ENCODE peak calls at places on chromosome 12, in eight cellular contexts. S, A, O, B, X, P, R and E are unnamed samples. For H3K4me1, the result is how much of the 10 kb centered on the place peaks cover.

GRCh38 chr12:66449531-66449930 is 147.2 kb downstream of the HELB start:
- DNase-seq in X (peak), S (no peak), P (no peak), A (no peak), B (no peak), R (no peak), O (no peak), E (no peak)

GRCh38 chr12:123532808-123533649 is 490 bp downstream of the RILPL1 start:
- DNase-seq in A (peak), X (peak), R (peak), O (peak), B (no peak), P (peak), S (peak), E (no peak)

GRCh38 chr12:77746108-77746507 is 84.6 kb upstream of the NAV3 start:
- DNase-seq in A (no peak), X (no peak), O (no peak), S (no peak), B (no peak), P (no peak), R (no peak), E (no peak)

GRCh38 chr12:98645572-98646067 is 530 bp downstream of the APAF1 start:
- DNase-seq in X (peak), A (no peak), P (no peak), R (peak), S (no peak), B (no peak), O (no peak), E (peak)

GRCh38 chr12:105477873-105478272 is 147.4 kb downstream of the C12orf75 start:
- DNase-seq in S (no peak), P (no peak), R (peak), X (no peak), B (no peak), O (no peak), A (peak), E (no peak)

GRCh38 chr12:19431407-19432308 is 7.6 kb upstream of the AEBP2 start:
- DNase-seq in A (no peak), X (peak), B (no peak), P (no peak), S (no peak), R (no peak), O (no peak), E (no peak)

GRCh38 chr12:39622306-39622705 is 2.7 kb upstream of the ABCD2 start:
- DNase-seq in P (no peak), B (no peak), R (no peak), X (no peak), O (no peak), A (no peak), S (no peak), E (no peak)

GRCh38 chr12:60977966-60978365 is 1282.2 kb upstream of the USP15 start:
- DNase-seq in A (no peak), S (no peak), R (no peak), X (peak), B (no peak), P (no peak), O (no peak), E (no peak)

GRCh38 chr12:90262261-90262660 is 553.6 kb upstream of the ATP2B1 start:
- DNase-seq in P (no peak), O (no peak), X (peak), S (no peak), B (no peak), A (no peak), R (no peak), E (no peak)

GRCh38 chr12:133220521-133220920 is 15.2 kb downstream of the ANHX start:
- DNase-seq in R (no peak), X (no peak), S (no peak), A (no peak), B (no peak), P (no peak), O (no peak), E (no peak)

GRCh38 chr12:19652391-19652790 is 213.1 kb downstream of the AEBP2 start:
- DNase-seq in B (no peak), O (no peak), S (no peak), P (no peak), X (no peak), R (no peak), A (no peak), E (no peak)

GRCh38 chr12:6226002-6226700 is 26.0 kb downstream of the CD9 start:
- DNase-seq in P (no peak), S (peak), B (peak), A (peak), O (no peak), R (peak), X (no peak), E (no peak)

GRCh38 chr12:71243375-71243774 is 85.6 kb upstream of the TSPAN8 start:
- DNase-seq in B (no peak), O (no peak), R (no peak), A (no peak), P (no peak), X (no peak), S (no peak), E (no peak)

GRCh38 chr12:57272337-57273151 is 21.6 kb upstream of the STAC3 start:
- DNase-seq in O (no peak), P (no peak), S (no peak), X (no peak), R (peak), A (peak), B (no peak), E (no peak)

GRCh38 chr12:6832125-6832524 is 3.9 kb downstream of the P3H3 start:
- DNase-seq in P (no peak), O (no peak), A (no peak), X (no peak), R (no peak), S (no peak), B (no peak), E (no peak)

GRCh38 chr12:6263931-6264330 is 46.6 kb upstream of the PLEKHG6 start:
- DNase-seq in P (peak), A (no peak), S (no peak), X (no peak), B (no peak), R (no peak), O (peak), E (no peak)

GRCh38 chr12:9674226-9674590 is 4.7 kb downstream of the CLEC2D start:
- DNase-seq in R (no peak), S (no peak), X (no peak), A (no peak), B (no peak), O (no peak), P (no peak), E (no peak)

GRCh38 chr12:32705783-32706182 is 26.7 kb downstream of the DNM1L start:
- DNase-seq in S (no peak), A (no peak), B (no peak), O (no peak), P (no peak), R (no peak), X (no peak), E (no peak)

GRCh38 chr12:110775997-110776396 is 33.3 kb upstream of the PPP1CC start:
- DNase-seq in O (no peak), X (no peak), A (no peak), B (no peak), S (no peak), P (no peak), R (no peak), E (no peak)

DNA sequence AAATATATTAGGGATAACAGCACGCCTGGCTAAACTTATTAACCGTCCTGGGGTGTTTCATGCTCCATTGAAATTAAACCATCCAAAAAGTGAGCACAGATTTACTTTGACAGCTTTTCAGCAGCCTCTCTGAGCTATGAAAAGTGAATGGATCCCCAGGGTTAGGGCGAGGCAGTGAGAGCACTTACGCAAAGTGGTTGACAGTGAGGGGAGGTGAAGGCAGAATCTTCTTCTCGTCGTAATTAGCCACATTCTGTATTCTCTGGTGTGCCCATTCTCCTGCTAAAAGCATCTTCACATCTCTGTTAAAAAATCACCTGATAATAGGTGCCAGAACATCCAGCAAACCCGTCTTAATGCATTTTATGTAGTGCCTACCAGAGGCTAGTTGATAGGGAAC is 1.9 kb downstream of the TMTC2 start:
- DNase-seq in R (no peak), A (no peak), O (no peak), B (no peak), P (no peak), X (no peak), S (no peak), E (no peak)
- H3K4me1 ChIP-seq in R (under half), A (under half), O (under half), B (under half), P (under half), X (under half), S (under half), E (under half)

DNA sequence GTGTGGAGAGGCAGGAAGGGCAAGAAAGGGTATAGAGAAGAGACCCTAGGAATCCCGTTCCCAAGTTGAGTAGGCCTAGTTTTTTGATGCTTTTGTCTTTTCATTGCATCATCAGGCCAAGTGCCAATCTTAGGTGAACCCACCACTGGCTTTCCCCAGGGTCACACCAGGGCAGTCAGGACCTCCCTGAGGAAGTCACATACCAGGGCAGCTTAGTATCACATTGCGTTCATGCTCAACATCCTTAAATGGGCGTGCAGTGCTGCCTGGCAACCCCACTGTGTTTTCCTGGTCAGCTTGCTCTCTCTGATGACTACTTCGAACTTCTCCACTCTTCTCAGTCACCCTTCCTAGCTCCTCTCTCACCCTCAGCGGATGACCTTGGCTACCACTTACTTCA is 9.0 kb downstream of the ASIC1 start:
- DNase-seq in O (no peak), A (no peak), P (no peak), S (no peak), B (no peak), R (no peak), X (no peak), E (no peak)
- H3K27ac ChIP-seq in O (no peak), A (no peak), P (no peak), S (peak), B (no peak), R (no peak), X (no peak), E (no peak)

GRCh38 chr12:53299454-53300180 is at the start of gene MYG1:
- DNase-seq in X (peak), O (peak), S (peak), A (peak), R (peak), P (peak), B (peak), E (peak)
- H3K4me1 ChIP-seq in X (under half), O (under half), S (under half), A (under half), R (under half), P (half or more), B (under half), E (under half)

GRCh38 chr12:130367003-130367402 is 29.3 kb downstream of the PIWIL1 start:
- DNase-seq in O (no peak), S (no peak), P (no peak), X (no peak), R (no peak), B (no peak), A (no peak), E (no peak)
- H3K27ac ChIP-seq in O (no peak), S (no peak), P (no peak), X (no peak), R (no peak), B (no peak), A (no peak), E (no peak)

GRCh38 chr12:46554461-46554860 is 181.9 kb upstream of the SLC38A2 start:
- DNase-seq in X (no peak), P (no peak), R (no peak), A (no peak), S (no peak), O (no peak), B (no peak), E (no peak)
- H3K4me1 ChIP-seq in X (half or more), P (under half), R (under half), A (under half), S (under half), O (under half), B (under half), E (under half)

DNA sequence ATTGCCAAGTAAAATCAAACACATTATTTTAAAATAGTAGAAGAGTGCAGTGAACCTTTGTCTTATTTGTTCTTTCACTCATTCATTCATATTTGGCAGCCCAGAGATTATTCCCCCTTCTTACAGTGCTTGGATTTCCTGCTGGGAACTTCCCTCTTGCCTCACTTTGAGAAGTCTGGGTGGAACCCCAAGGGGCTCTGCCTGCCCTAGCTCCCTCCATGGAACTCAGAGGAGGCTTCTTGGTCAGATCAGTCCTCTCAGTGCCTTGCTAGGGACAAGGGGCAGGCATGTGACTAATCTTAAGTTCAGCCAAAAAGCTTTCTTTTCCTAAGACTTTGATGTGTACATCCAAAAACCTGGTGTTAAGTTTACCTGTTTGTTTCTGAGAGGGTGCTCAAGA is 84.7 kb upstream of the OVCH1 start:
- DNase-seq in X (no peak), B (no peak), S (no peak), R (no peak), A (no peak), O (no peak), P (no peak), E (no peak)
- H3K27ac ChIP-seq in X (peak), B (peak), S (peak), R (peak), A (peak), O (no peak), P (peak), E (no peak)

DNA sequence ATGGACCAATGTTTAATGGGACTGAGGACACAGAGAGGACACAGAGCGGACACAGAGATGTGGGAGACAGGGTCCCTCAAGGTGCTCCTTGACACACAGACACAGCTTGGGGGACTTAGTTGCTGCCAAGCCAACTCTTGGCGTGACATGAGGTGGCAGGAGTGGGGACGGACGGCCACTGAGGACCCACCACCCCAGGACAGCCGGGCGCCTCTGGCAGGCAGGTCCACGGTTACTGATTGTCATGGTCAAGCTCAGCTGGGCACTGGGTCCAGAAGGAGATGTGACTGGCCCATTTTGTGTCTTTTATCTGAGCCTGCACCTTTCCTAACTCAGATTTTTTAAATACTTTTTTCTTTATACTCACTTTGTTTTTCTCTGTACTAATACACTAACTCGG is 15.7 kb upstream of the PWP1 start:
- DNase-seq in P (no peak), X (no peak), O (no peak), R (no peak), B (no peak), A (no peak), S (no peak), E (no peak)
- H3K4me1 ChIP-seq in P (under half), X (under half), O (under half), R (under half), B (under half), A (under half), S (under half), E (under half)